ENCODE peak calls at places on chromosomes 3 and 15, in four cellular contexts. Q is IMR-90, J is HS-5, P is foreskin fibroblast. D is an unnamed sample.

GRCh38 chr15:74655424-74655823 is 39.8 kb downstream of the CLK3 start:
- DNase-seq in Q (no peak), J (no peak), P (no peak), D (no peak)

GRCh38 chr15:101120473-101120872 is 131.4 kb downstream of the CHSY1 start:
- DNase-seq in Q (no peak), J (no peak), P (no peak), D (no peak)

GRCh38 chr3:195839260-195840010 is 27.7 kb upstream of the MUC4 start:
- DNase-seq in Q (no peak), J (no peak), P (no peak), D (no peak)

GRCh38 chr3:78201066-78201465 is 1161.2 kb downstream of the ROBO2 start:
- DNase-seq in Q (no peak), J (no peak), P (no peak), D (no peak)

GRCh38 chr15:27842526-27842925 is 256.6 kb downstream of the OCA2 start:
- DNase-seq in Q (no peak), J (no peak), P (no peak), D (no peak)

GRCh38 chr3:37768107-37768809 is 93.4 kb upstream of the CTDSPL start:
- DNase-seq in Q (peak), J (no peak), P (no peak), D (peak)

GRCh38 chr15:28106294-28107110 is 7.4 kb upstream of the OCA2 start:
- DNase-seq in Q (no peak), J (no peak), P (no peak), D (no peak)

GRCh38 chr15:45157056-45157455 is 27.3 kb downstream of the DUOX1 start:
- DNase-seq in Q (peak), J (peak), P (peak), D (peak)

GRCh38 chr3:108006077-108006675 is 84.7 kb downstream of the CD47 start:
- DNase-seq in Q (no peak), J (no peak), P (no peak), D (no peak)

GRCh38 chr3:98519351-98519750 is 3.4 kb downstream of the CLDND1 start:
- DNase-seq in Q (peak), J (no peak), P (no peak), D (no peak)

GRCh38 chr3:77102916-77103769 is 63.2 kb downstream of the ROBO2 start:
- DNase-seq in Q (peak), J (peak), P (peak), D (peak)

GRCh38 chr3:103009609-103010008 is 574.8 kb downstream of the ZPLD1 start:
- DNase-seq in Q (no peak), J (no peak), P (no peak), D (no peak)

GRCh38 chr15:42608767-42609488 is 33.5 kb downstream of the STARD9 start:
- DNase-seq in Q (no peak), J (no peak), P (no peak), D (no peak)

GRCh38 chr3:104553121-104553520 is 813.6 kb upstream of the ALCAM start:
- DNase-seq in Q (no peak), J (no peak), P (no peak), D (no peak)

GRCh38 chr3:187072582-187072981 is 66.7 kb downstream of the RPL39L start:
- DNase-seq in Q (no peak), J (no peak), P (no peak), D (no peak)

GRCh38 chr3:150635076-150635475 is 32.0 kb downstream of the SELENOT start:
- DNase-seq in Q (no peak), J (no peak), P (no peak), D (no peak)

GRCh38 chr3:126543457-126544090 is 15.2 kb downstream of the C3orf22 start:
- DNase-seq in Q (no peak), J (no peak), P (no peak), D (no peak)